ENCODE peak calls at places on chromosome 15, in four cellular contexts. W is foreskin fibroblast, G is neural progenitor cell, C is NCI-H774. Y is an unnamed sample.

GRCh38 chr15:66832679-66833078 is 130.6 kb downstream of the SMAD6 start:
- DNase-seq in G (no peak), W (peak; percentile 93), C (no peak), Y (no peak)

GRCh38 chr15:54567408-54568040 is 589.3 kb downstream of the UNC13C start:
- DNase-seq in G (no peak), C (no peak), W (no peak), Y (no peak)

GRCh38 chr15:67023517-67024321 is 41.7 kb upstream of the SMAD3 start:
- DNase-seq in G (no peak), C (no peak), W (no peak), Y (no peak)

GRCh38 chr15:41151451-41152005 is 35.4 kb upstream of the INO80 start:
- DNase-seq in C (no peak), G (no peak), W (no peak), Y (no peak)

GRCh38 chr15:76057332-76058000 is 2.3 kb upstream of the TMEM266 start:
- DNase-seq in W (peak; percentile 65), G (peak; percentile 63), C (peak; percentile 13), Y (no peak)

GRCh38 chr15:91692596-91692995 is 160.9 kb upstream of the SLCO3A1 start:
- DNase-seq in W (no peak), C (no peak), G (no peak), Y (no peak)

GRCh38 chr15:64441852-64442251 is 18.5 kb upstream of the ZNF609 start:
- DNase-seq in W (no peak), G (no peak), C (no peak), Y (no peak)

GRCh38 chr15:80418892-80419537 is 14.8 kb downstream of the ARNT2 start:
- DNase-seq in W (peak; percentile 70), G (peak; percentile 69), C (no peak), Y (no peak)

GRCh38 chr15:64373360-64373759 is 7.9 kb downstream of the PCLAF start:
- DNase-seq in W (no peak), C (no peak), G (no peak), Y (no peak)

Y was measured in skeletal muscle cell.